ENCODE peak calls at places on chromosomes 16 and 17, in nine cellular contexts. Y is BJ, V is kidney epithelial cell, Q is vagina, O is brain microvascular endothelial cell, K is SK-N-SH, J is AG04450, I is uterus, F is dorsolateral prefrontal cortex. S is an unnamed sample.
A peak's percentile ranks its signal among the peaks of the same experiment; 100 is the strongest.

GRCh38 chr17:63476857-63477470 is at the start of gene ACE:
- DNase-seq in I (no peak), F (no peak), Y (no peak), J (no peak), O (no peak), K (peak; percentile 94), V (no peak), Q (no peak), S (no peak)

GRCh38 chr16:83882118-83882879 is 16.6 kb upstream of the MLYCD start:
- DNase-seq in I (no peak), F (no peak), O (no peak), J (no peak), Y (no peak), Q (no peak), V (no peak), K (no peak), S (no peak)

GRCh38 chr16:87276926-87277325 is 40.3 kb downstream of the C16orf95 start:
- DNase-seq in I (no peak), O (no peak), Y (no peak), K (no peak), J (no peak), V (no peak), F (no peak), Q (no peak), S (no peak)

GRCh38 chr17:28901866-28902818 is 737 bp downstream of the DHRS13 start:
- DNase-seq in O (no peak), J (no peak), F (no peak), Q (no peak), I (peak; percentile 43), V (no peak), Y (no peak), K (peak; percentile 83), S (no peak)

GRCh38 chr17:57091186-57091618 is 6.2 kb downstream of the AKAP1 start:
- DNase-seq in K (no peak), F (peak; percentile 49), V (no peak), Y (no peak), I (no peak), O (no peak), Q (no peak), J (no peak), S (no peak)

GRCh38 chr16:86515780-86516617 is 5.7 kb downstream of the FOXF1 start:
- DNase-seq in Q (no peak), I (no peak), J (no peak), F (no peak), K (no peak), O (no peak), V (no peak), Y (no peak), S (peak; percentile 37)

GRCh38 chr16:57750796-57751538 is 15.4 kb downstream of the KATNB1 start:
- DNase-seq in V (no peak), O (no peak), F (no peak), K (no peak), Y (no peak), Q (no peak), I (no peak), J (no peak), S (no peak)

GRCh38 chr16:1194665-1195392 is 30.2 kb downstream of the TPSG1 start:
- DNase-seq in J (no peak), V (no peak), Q (no peak), I (no peak), O (no peak), K (peak; percentile 89), F (no peak), Y (no peak), S (no peak)

GRCh38 chr17:27793906-27794380 is 6.4 kb downstream of the NOS2 start:
- DNase-seq in Q (no peak), J (no peak), I (no peak), Y (no peak), V (no peak), O (no peak), F (no peak), K (peak; percentile 42), S (no peak)

GRCh38 chr17:15511142-15511541 is 43.7 kb upstream of the CDRT4 start:
- DNase-seq in K (no peak), Q (no peak), Y (no peak), F (no peak), O (no peak), J (no peak), V (no peak), I (no peak), S (no peak)

GRCh38 chr16:70770291-70770967 is 30.5 kb downstream of the VAC14 start:
- DNase-seq in K (no peak), Q (no peak), V (no peak), Y (no peak), I (no peak), J (no peak), F (no peak), O (no peak), S (no peak)

GRCh38 chr16:29900102-29900887 is at the start of gene ASPHD1:
- DNase-seq in K (peak; percentile 92), J (peak; percentile 42), I (peak; percentile 76), Y (no peak), F (peak; percentile 89), V (peak; percentile 64), O (peak; percentile 76), Q (no peak), S (peak; percentile 86)

DNA sequence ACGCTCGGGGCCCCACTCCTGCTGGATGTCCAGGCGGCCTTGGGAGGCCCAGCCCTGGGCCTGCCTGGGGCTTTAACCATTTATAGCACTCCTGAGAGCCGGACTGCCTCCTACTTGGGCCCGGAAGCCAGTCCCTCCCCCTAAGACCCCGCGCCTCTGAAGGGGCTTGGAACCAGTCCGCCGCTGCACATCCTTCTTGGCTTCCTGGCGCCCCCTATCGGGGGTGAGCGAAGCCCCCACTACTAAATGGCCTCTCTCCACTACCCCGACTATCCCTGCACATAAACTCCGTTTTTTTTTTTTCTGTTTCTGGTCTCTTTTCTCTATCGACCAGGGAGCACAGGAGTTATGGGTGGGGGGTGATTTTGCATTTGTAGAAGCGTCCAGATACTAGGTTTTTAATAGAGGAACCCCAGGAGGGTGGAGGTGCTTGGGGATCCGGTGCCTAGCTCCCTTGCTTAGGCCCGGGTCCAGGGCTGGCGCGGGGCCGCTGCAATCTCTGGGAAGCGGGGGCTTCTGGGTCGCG is 633 bp upstream of the NOL3 start:
- DNase-seq in F (no peak), J (no peak), V (no peak), I (no peak), Y (no peak), K (peak; percentile 73), O (no peak), Q (no peak), S (no peak)
- TF ChIP-seq CTCF in F (peak; percentile 56), J (peak; percentile 65), V (peak; percentile 73), I (peak; percentile 41), Y (peak; percentile 69), K (peak; percentile 70), O (peak; percentile 80), Q (no peak), S (peak; percentile 60)

DNA sequence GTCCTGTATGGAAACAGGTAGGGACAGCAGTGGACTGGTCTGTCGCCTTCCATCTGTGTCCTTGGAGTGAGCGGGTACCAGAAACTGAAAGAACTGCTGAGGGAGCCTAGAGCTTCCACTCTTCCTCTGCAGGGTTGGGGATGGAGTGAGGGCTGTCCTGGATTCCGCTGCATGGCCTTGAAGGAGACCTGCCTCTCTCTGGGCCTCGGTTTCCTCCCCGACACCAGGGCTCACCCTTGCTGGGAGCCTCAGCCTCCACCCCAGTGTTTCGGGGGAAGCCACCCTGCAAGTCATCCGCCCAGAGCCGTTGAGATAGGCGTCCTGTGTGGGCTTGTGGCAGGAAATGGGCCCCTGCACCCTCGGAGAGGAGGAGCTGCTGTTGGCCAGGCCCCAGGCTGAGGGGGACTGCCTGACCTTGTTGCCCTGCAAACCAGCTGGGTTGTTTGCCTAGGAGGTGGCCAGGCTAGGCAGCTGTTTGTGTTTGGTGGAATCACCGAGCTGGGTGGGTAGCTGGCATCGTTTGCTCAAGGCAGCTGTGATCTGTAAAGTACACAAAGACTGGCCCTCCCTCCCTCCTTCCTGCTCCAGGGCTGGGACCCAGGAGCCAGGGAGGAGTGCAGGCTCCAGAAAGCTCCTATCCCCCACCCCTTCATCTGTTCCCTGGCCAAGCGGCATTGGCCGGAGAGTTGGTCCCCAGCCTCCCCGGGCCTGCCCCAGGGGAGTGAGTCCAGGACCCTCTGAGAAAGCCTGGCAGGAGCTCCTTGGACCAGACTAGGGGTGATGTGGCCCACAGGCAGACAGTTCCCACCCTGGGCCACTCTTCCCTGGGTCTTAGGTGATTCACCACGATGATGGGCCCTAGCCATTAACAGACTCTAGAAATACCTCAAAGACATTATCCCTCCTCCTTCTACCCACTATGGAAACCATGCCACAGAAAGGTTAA is 1.3 kb downstream of the RAB37 start:
- DNase-seq in J (no peak), F (no peak), Q (no peak), V (no peak), K (no peak), Y (no peak), I (no peak), O (no peak), S (no peak)
- H3K4me3 ChIP-seq in J (no peak overlapping the region), F (no peak overlapping the region), Q (peak overlapping the region; percentile 42), V (no peak overlapping the region), K (no peak overlapping the region), Y (no peak overlapping the region), I (no peak overlapping the region), O (no peak overlapping the region), S (no peak overlapping the region)

DNA sequence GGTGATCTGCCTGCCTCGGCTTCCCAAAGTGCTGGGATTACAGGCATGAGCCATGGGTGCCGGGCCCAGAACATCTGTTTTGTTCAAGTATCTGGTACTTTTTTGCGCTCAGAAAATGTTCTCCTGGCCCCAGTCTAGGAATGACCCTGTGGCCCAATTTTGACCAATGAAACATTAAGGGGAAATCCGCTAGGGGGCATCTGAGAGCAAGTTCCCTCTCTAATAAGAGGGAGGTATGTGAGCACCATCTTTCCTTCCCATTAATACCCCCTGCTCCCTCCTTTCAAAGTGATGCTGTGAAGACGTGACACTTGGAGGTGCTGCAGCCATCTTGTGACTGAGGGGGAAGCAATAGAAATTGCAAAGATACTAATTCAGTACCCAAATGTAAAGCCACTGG is 16.5 kb upstream of the CLEC3A start:
- DNase-seq in F (no peak), O (no peak), Y (no peak), Q (no peak), I (no peak), V (no peak), K (no peak), J (no peak), S (peak; percentile 4)
- TF ChIP-seq CTCF in F (no peak), O (peak; percentile 8), Y (no peak), Q (no peak), I (no peak), V (no peak), K (peak; percentile 45), J (peak; percentile 26), S (peak; percentile 24)

GRCh38 chr17:77882481-77883212 is 75.9 kb upstream of the TNRC6C start:
- DNase-seq in Y (no peak), I (peak; percentile 48), V (no peak), J (no peak), K (no peak), Q (no peak), O (peak; percentile 85), F (no peak), S (peak; percentile 88)

GRCh38 chr17:77885678-77886386 is 72.7 kb upstream of the TNRC6C start:
- DNase-seq in I (no peak), O (no peak), Y (no peak), Q (no peak), F (no peak), J (no peak), K (no peak), V (no peak), S (no peak)

GRCh38 chr17:77884967-77885641 is 73.4 kb upstream of the TNRC6C start:
- DNase-seq in Y (no peak), J (no peak), F (no peak), I (no peak), V (no peak), O (no peak), Q (no peak), K (no peak), S (no peak)

GRCh38 chr17:77883213-77883650 is 75.3 kb upstream of the TNRC6C start:
- DNase-seq in J (no peak), K (no peak), O (no peak), V (no peak), Y (no peak), I (no peak), F (no peak), Q (no peak), S (no peak)

GRCh38 chr17:77884019-77884418 is 74.5 kb upstream of the TNRC6C start:
- DNase-seq in Y (no peak), K (peak; percentile 95), V (no peak), Q (no peak), F (peak; percentile 95), I (no peak), J (no peak), O (peak; percentile 12), S (no peak)
- H3K4me3 ChIP-seq in Y (no peak overlapping the region), K (no peak overlapping the region), V (no peak overlapping the region), Q (no peak overlapping the region), F (peak overlapping the region; percentile 34), I (no peak overlapping the region), J (no peak overlapping the region), O (no peak overlapping the region), S (no peak overlapping the region)

S was measured in fibroblast of mammary gland.